ENCODE peak calls at places on chromosome 9, in five cellular contexts. G is GM23248, Y is NCI-H2107, X is psoas muscle, U is germinal center. T is an unnamed sample.

GRCh38 chr9:88870627-88871026 is 120.6 kb upstream of the S1PR3 start:
- DNase-seq in U (no peak), X (no peak), Y (no peak), G (no peak), T (no peak)

GRCh38 chr9:33781736-33782135 is 13.6 kb upstream of the PRSS3 start:
- DNase-seq in G (no peak), X (no peak), U (no peak), Y (no peak), T (no peak)

GRCh38 chr9:108687360-108687981 is 168.3 kb downstream of the ACTL7B start:
- DNase-seq in X (no peak), Y (no peak), G (peak), U (no peak), T (no peak)

GRCh38 chr9:108637340-108637739 is 218.4 kb downstream of the ACTL7B start:
- DNase-seq in X (no peak), G (no peak), Y (no peak), U (no peak), T (no peak)

GRCh38 chr9:83596899-83597504 is 25.9 kb upstream of the IDNK start:
- DNase-seq in Y (no peak), U (peak), G (peak), X (no peak), T (no peak)

GRCh38 chr9:129567842-129568559 is 52.9 kb downstream of the C9orf50 start:
- DNase-seq in U (no peak), X (no peak), G (peak), Y (no peak), T (no peak)

GRCh38 chr9:16031486-16031885 is 478.6 kb downstream of the CCDC171 start:
- DNase-seq in X (no peak), U (no peak), Y (no peak), G (no peak), T (no peak)

GRCh38 chr9:130053504-130054427 is at the start of gene GPR107:
- DNase-seq in G (peak), U (peak), Y (peak), X (peak), T (peak)

GRCh38 chr9:95249986-95250385 is 67.5 kb downstream of the FANCC start:
- DNase-seq in U (no peak), G (no peak), X (no peak), Y (peak), T (no peak)

GRCh38 chr9:115036691-115037090 is 81.3 kb downstream of the TNC start:
- DNase-seq in G (no peak), U (no peak), Y (no peak), X (no peak), T (no peak)

GRCh38 chr9:101437806-101438232 is 2.2 kb upstream of the ALDOB start:
- DNase-seq in U (no peak), Y (no peak), G (peak), X (no peak), T (peak)

GRCh38 chr9:136947955-136948510 is 3.0 kb downstream of the C8G start:
- DNase-seq in U (no peak), X (peak), Y (no peak), G (peak), T (peak)

GRCh38 chr9:3161912-3162311 is 318.0 kb upstream of the PUM3 start:
- DNase-seq in Y (no peak), U (no peak), X (no peak), G (no peak), T (no peak)

GRCh38 chr9:116661037-116661954 is 25.8 kb upstream of the TRIM32 start:
- DNase-seq in U (peak), G (peak), X (no peak), Y (peak), T (no peak)

GRCh38 chr9:116726606-116727005 is 39.5 kb downstream of the TRIM32 start:
- DNase-seq in X (no peak), G (no peak), Y (no peak), U (no peak), T (no peak)

T was measured in left ventricle myocardium inferior.